ENCODE peak calls at places on chromosomes 3 and 15, in six cellular contexts. F is AG04450, Z is BJ, P is neural progenitor cell, U is GM10248, D is AG10803. S is an unnamed sample.
A peak's percentile ranks its signal among the peaks of the same experiment; 100 is the strongest.

GRCh38 chr15:100501095-100501494 is 27.7 kb downstream of the CERS3 start:
- DNase-seq in F (no peak), Z (no peak), P (no peak), U (no peak), D (no peak), S (no peak)

GRCh38 chr3:37762698-37763097 is 99.0 kb upstream of the CTDSPL start:
- DNase-seq in F (no peak), Z (no peak), P (no peak), U (no peak), D (peak; percentile 35), S (no peak)

GRCh38 chr15:83018477-83018876 is 7.0 kb upstream of the C15orf40 start:
- DNase-seq in F (no peak), Z (no peak), P (no peak), U (no peak), D (no peak), S (no peak)

GRCh38 chr3:129651316-129652202 is 45.1 kb upstream of the PLXND1 start:
- DNase-seq in F (peak; percentile 20), Z (peak; percentile 88), P (peak; percentile 45), U (no peak), D (peak; percentile 88), S (no peak)

GRCh38 chr3:24237971-24238767 is 256.5 kb downstream of the THRB start:
- DNase-seq in F (peak; percentile 76), Z (peak; percentile 95), P (peak; percentile 80), U (peak; percentile 43), D (peak; percentile 99), S (no peak)

GRCh38 chr3:101544181-101544850 is 17.4 kb upstream of the TRMT10C start:
- DNase-seq in F (no peak), Z (no peak), P (no peak), U (no peak), D (no peak), S (no peak)

GRCh38 chr15:101526021-101526420 is 36.5 kb upstream of the PCSK6 start:
- DNase-seq in F (no peak), Z (no peak), P (no peak), U (no peak), D (no peak), S (no peak)

GRCh38 chr3:180295811-180296210 is 259.1 kb upstream of the PEX5L start:
- DNase-seq in F (no peak), Z (no peak), P (no peak), U (no peak), D (no peak), S (no peak)

GRCh38 chr15:60651155-60651554 is 172.2 kb upstream of the ICE2 start:
- DNase-seq in F (no peak), Z (no peak), P (no peak), U (no peak), D (no peak), S (no peak)

GRCh38 chr3:10469406-10470119 is 35.8 kb downstream of the ATP2B2 start:
- DNase-seq in F (no peak), Z (no peak), P (peak; percentile 39), U (no peak), D (no peak), S (peak; percentile 38)

GRCh38 chr3:68997887-68998286 is 15.6 kb downstream of the EOGT start:
- DNase-seq in F (no peak), Z (no peak), P (no peak), U (no peak), D (no peak), S (no peak)

GRCh38 chr3:44918087-44918486 is 43.7 kb downstream of the TGM4 start:
- DNase-seq in F (no peak), Z (no peak), P (no peak), U (no peak), D (no peak), S (no peak)

GRCh38 chr3:175316799-175317198 is 457.7 kb downstream of the NAALADL2 start:
- DNase-seq in F (no peak), Z (no peak), P (no peak), U (no peak), D (no peak), S (no peak)

GRCh38 chr3:119934250-119934649 is 152.3 kb downstream of the NR1I2 start:
- DNase-seq in F (no peak), Z (no peak), P (no peak), U (no peak), D (no peak), S (no peak)

GRCh38 chr3:58260261-58260731 is 22.7 kb downstream of the ABHD6 start:
- DNase-seq in F (no peak), Z (peak; percentile 35), P (peak; percentile 22), U (peak; percentile 38), D (peak; percentile 79), S (no peak)

GRCh38 chr15:50049871-50050270 is 69.2 kb downstream of the ATP8B4 start:
- DNase-seq in F (peak; percentile 73), Z (peak; percentile 17), P (no peak), U (no peak), D (peak; percentile 94), S (no peak)

GRCh38 chr15:67146875-67147381 is 81.5 kb downstream of the SMAD3 start:
- DNase-seq in F (peak; percentile 88), Z (no peak), P (peak; percentile 56), U (no peak), D (peak; percentile 87), S (no peak)

GRCh38 chr3:116939091-116939490 is 229.5 kb downstream of the TUSC7 start:
- DNase-seq in F (no peak), Z (no peak), P (no peak), U (no peak), D (no peak), S (peak; percentile 47)

GRCh38 chr3:158845748-158846350 is 44.0 kb downstream of the MFSD1 start:
- DNase-seq in F (no peak), Z (no peak), P (peak; percentile 66), U (peak; percentile 62), D (peak; percentile 18), S (no peak)

GRCh38 chr15:78751602-78751979 is 59.7 kb downstream of the ADAMTS7 start:
- DNase-seq in F (no peak), Z (no peak), P (no peak), U (no peak), D (no peak), S (peak; percentile 86)

GRCh38 chr3:37509069-37509468 is 334.7 kb upstream of the LRRFIP2 start:
- DNase-seq in F (no peak), Z (no peak), P (no peak), U (no peak), D (no peak), S (no peak)

DNA sequence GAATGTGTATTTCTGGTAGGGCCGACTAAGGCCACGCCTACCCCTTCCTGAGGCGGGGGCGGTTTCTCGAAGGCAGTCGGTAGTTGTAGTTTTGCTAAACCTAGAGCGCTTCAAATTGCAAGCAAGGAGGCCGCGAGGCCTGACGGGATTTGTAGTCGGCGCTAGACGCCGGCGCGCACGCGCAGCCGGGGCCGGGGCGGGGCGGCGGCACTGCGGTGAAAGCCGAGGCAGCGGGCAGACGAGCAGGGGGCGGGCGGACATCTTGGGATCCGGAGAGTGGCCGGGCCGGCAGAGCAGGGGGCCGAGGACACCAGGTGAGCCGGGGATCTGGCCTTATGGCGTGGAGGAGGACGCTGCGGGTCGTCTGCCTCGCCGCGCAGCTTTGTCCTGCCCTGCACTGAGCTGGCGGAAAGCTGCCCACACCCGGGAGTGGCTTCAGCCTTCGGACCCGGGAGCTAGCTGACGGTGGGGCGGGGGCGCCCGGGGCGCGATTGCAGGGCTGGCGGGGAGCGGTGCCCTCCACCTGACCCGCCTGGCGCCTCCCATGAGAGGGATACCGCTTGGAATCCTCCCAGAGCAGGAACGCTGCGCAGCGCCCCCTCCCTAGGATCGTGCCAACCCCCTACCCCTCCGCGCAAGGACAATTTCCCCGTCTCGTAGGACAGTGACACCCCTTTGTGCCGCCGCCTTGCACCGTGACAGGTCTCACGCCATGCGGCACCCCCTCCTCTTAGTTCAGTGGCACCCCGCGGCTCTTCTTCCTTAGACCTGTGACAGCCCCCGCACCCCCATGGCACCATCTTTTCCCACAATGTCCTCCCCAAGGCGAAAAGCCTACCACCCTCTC is at the start of gene AP2M1:
- DNase-seq in F (peak; percentile 99), Z (peak; percentile 99), P (peak; percentile 99), U (peak; percentile 96), D (peak; percentile 100), S (peak; percentile 99)
- TF ChIP-seq CTCF in F (no peak), Z (peak; percentile 3), P (no peak), U (peak; percentile 21), D (no peak), S (peak; percentile 42)

GRCh38 chr15:41928637-41929620 is 35.1 kb upstream of the SPTBN5 start:
- DNase-seq in F (no peak), Z (no peak), P (peak; percentile 30), U (peak; percentile 74), D (peak; percentile 38), S (no peak)

GRCh38 chr15:41930867-41931222 is 37.0 kb upstream of the SPTBN5 start:
- DNase-seq in F (no peak), Z (no peak), P (no peak), U (no peak), D (no peak), S (no peak)

GRCh38 chr15:41932101-41932500 is 38.2 kb upstream of the SPTBN5 start:
- DNase-seq in F (no peak), Z (no peak), P (no peak), U (no peak), D (no peak), S (no peak)

GRCh38 chr15:41932511-41932910 is 38.7 kb upstream of the SPTBN5 start:
- DNase-seq in F (no peak), Z (no peak), P (no peak), U (no peak), D (no peak), S (no peak)

DNA sequence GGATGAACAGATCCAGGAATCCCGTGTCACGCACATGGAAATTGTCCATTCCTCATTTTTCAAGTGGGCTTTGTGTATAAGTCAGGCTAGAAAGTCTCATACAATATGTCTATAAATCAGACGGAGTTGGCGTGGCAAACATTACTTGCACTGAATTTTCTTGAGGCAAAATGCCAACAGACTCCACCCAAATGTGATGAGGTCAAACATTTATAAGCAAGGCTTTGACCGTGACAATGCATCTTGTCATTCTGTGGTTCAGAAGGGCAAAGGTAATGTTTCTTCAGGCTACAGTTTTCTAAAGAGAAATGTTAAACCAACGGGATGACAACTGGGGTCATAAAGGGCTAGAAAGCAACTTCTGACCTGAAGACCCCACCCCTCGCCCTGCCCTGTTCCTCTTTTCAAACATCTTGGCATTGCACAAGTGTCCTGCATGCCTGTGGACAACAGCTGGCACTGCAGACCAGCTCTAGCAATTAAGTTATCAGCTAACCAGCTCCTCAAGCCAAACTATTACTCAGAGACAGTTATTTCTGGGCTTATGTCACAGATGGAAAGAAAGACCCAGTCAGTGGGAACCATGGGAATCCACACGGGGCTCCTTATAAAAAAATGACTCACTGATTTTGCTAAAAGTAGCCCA is 36.5 kb upstream of the SPTBN5 start:
- DNase-seq in F (peak; percentile 76), Z (peak; percentile 95), P (no peak), U (no peak), D (peak; percentile 98), S (no peak)
- TF ChIP-seq CTCF in F (peak; percentile 26), Z (peak; percentile 29), P (no peak), U (peak; percentile 16), D (peak; percentile 32), S (peak; percentile 69)

GRCh38 chr3:83941990-83942710 is 1016.6 kb upstream of the CADM2 start:
- DNase-seq in F (no peak), Z (no peak), P (no peak), U (no peak), D (no peak), S (no peak)

GRCh38 chr3:83946045-83946444 is 1012.7 kb upstream of the CADM2 start:
- DNase-seq in F (no peak), Z (no peak), P (no peak), U (no peak), D (no peak), S (no peak)

GRCh38 chr3:83946554-83946953 is 1012.2 kb upstream of the CADM2 start:
- DNase-seq in F (no peak), Z (no peak), P (peak; percentile 21), U (no peak), D (no peak), S (no peak)
- TF ChIP-seq CTCF in F (no peak), Z (no peak), P (peak; percentile 32), U (no peak), D (no peak), S (peak; percentile 66)

GRCh38 chr15:30903497-30904187 is at the start of gene FAN1:
- DNase-seq in F (peak; percentile 56), Z (peak; percentile 19), P (peak; percentile 90), U (peak; percentile 88), D (peak; percentile 83), S (no peak)
- TF ChIP-seq CTCF in F (no peak), Z (no peak), P (no peak), U (no peak), D (no peak), S (peak; percentile 25)

S was measured in chondrocyte.